ENCODE peak calls at places on chromosomes 3 and 15, in ten cellular contexts. X is left colon; M is right cardiac atrium; J is non-pigmented ciliary epithelial cell; P is OCI-LY7; H is tibial artery; D is DND-41; C is AG09309; S is HTR-8/SVneo; O is activated CD4-positive, alpha-beta T cell treated with anti-CD3 and anti-CD28 coated beads for 48 hours. Y is an unnamed sample.

GRCh38 chr15:71781179-71781964 is 29.0 kb upstream of the NR2E3 start:
- DNase-seq in X (no peak), M (no peak), J (peak), P (no peak), H (peak), D (no peak), C (peak), S (no peak), O (no peak), Y (peak)

GRCh38 chr15:68370768-68371151 is 61.2 kb downstream of the ITGA11 start:
- DNase-seq in X (no peak), M (peak), J (no peak), P (no peak), H (peak), D (no peak), C (no peak), S (no peak), O (no peak), Y (no peak)

GRCh38 chr3:152961323-152961722 is 126.4 kb downstream of the P2RY1 start:
- DNase-seq in X (no peak), M (no peak), J (no peak), P (peak), H (no peak), D (no peak), C (no peak), S (peak), O (no peak), Y (peak)

GRCh38 chr3:191353022-191353777 is 22.9 kb upstream of the UTS2B start:
- DNase-seq in X (no peak), M (no peak), J (no peak), P (no peak), H (no peak), D (no peak), C (no peak), S (no peak), O (no peak), Y (peak)

GRCh38 chr15:29091666-29092065 is 178.0 kb downstream of the NSMCE3 start:
- DNase-seq in X (no peak), M (no peak), J (no peak), P (no peak), H (no peak), D (no peak), C (no peak), S (no peak), O (no peak), Y (no peak)

GRCh38 chr15:77851696-77852095 is 219.0 kb upstream of the LINGO1 start:
- DNase-seq in X (peak), M (no peak), J (no peak), P (no peak), H (peak), D (no peak), C (no peak), S (no peak), O (no peak), Y (peak)

GRCh38 chr15:92951800-92952199 is 51.7 kb downstream of the CHD2 start:
- DNase-seq in X (no peak), M (no peak), J (no peak), P (no peak), H (no peak), D (no peak), C (no peak), S (no peak), O (no peak), Y (no peak)

GRCh38 chr3:134004841-134005240 is 24.9 kb downstream of the SLCO2A1 start:
- DNase-seq in X (no peak), M (no peak), J (no peak), P (no peak), H (no peak), D (no peak), C (no peak), S (no peak), O (no peak), Y (peak)

GRCh38 chr3:37953995-37954394 is 36.6 kb upstream of the VILL start:
- DNase-seq in X (no peak), M (no peak), J (no peak), P (no peak), H (no peak), D (no peak), C (no peak), S (no peak), O (no peak), Y (no peak)

GRCh38 chr15:48671381-48672022 is 26.0 kb upstream of the FBN1 start:
- DNase-seq in X (no peak), M (peak), J (peak), P (no peak), H (peak), D (no peak), C (peak), S (no peak), O (no peak), Y (peak)

GRCh38 chr3:159026510-159026909 is 224.7 kb downstream of the MFSD1 start:
- DNase-seq in X (no peak), M (no peak), J (no peak), P (no peak), H (no peak), D (no peak), C (no peak), S (no peak), O (no peak), Y (no peak)

GRCh38 chr3:48656061-48656840 is 6.4 kb downstream of the CELSR3 start:
- DNase-seq in X (peak), M (peak), J (no peak), P (peak), H (peak), D (no peak), C (peak), S (no peak), O (peak), Y (peak)

GRCh38 chr15:39828374-39828931 is 45.8 kb upstream of the FSIP1 start:
- DNase-seq in X (peak), M (peak), J (peak), P (no peak), H (no peak), D (no peak), C (no peak), S (no peak), O (no peak), Y (peak)

GRCh38 chr3:41204369-41204768 is 5.1 kb downstream of the CTNNB1 start:
- DNase-seq in X (no peak), M (no peak), J (no peak), P (no peak), H (no peak), D (no peak), C (no peak), S (no peak), O (no peak), Y (no peak)

GRCh38 chr3:114221165-114221880 is 16.1 kb downstream of the ZNF80 start:
- DNase-seq in X (no peak), M (peak), J (no peak), P (no peak), H (no peak), D (no peak), C (no peak), S (no peak), O (peak), Y (no peak)

GRCh38 chr3:111585214-111585613 is 9.9 kb downstream of the ZBED2 start:
- DNase-seq in X (no peak), M (no peak), J (no peak), P (no peak), H (no peak), D (no peak), C (no peak), S (no peak), O (no peak), Y (peak)

Y was measured in kidney tubule cell.